ENCODE peak calls at places on chromosomes 7 and 10, in nine cellular contexts. U is colonic mucosa; Z is GM23248; T is transverse colon; N is esophagus muscularis mucosa; A is cardiac muscle cell; S is heart left ventricle; P is substantia nigra; Y is naive thymus-derived CD4-positive, alpha-beta T cell. M is an unnamed sample.

GRCh38 chr7:130994378-130995115 is 260.5 kb upstream of the KLF14 start:
- DNase-seq in A (no peak), P (no peak), Y (no peak), N (peak), Z (peak), T (peak), U (peak), S (peak), M (peak)

GRCh38 chr7:20083781-20084180 is 133.4 kb downstream of the MACC1 start:
- DNase-seq in P (no peak), T (no peak), S (no peak), A (no peak), Y (no peak), U (no peak), Z (peak), N (no peak), M (no peak)

GRCh38 chr10:1732501-1733123 is 4.7 kb downstream of the ADARB2 start:
- DNase-seq in N (peak), Y (no peak), U (no peak), A (peak), S (no peak), P (no peak), T (no peak), Z (no peak), M (no peak)

GRCh38 chr7:155917836-155918385 is 105.6 kb upstream of the SHH start:
- DNase-seq in P (no peak), Y (no peak), T (no peak), Z (no peak), N (no peak), A (no peak), U (no peak), S (no peak), M (no peak)

GRCh38 chr10:45379303-45379726 is 5.3 kb downstream of the ALOX5 start:
- DNase-seq in Z (no peak), Y (no peak), P (no peak), N (no peak), S (no peak), A (no peak), T (no peak), U (no peak), M (no peak)

GRCh38 chr7:21125297-21125696 is 302.6 kb upstream of the SP4 start:
- DNase-seq in Z (no peak), U (no peak), A (no peak), T (no peak), S (no peak), Y (no peak), N (no peak), P (no peak), M (no peak)

GRCh38 chr10:131174211-131174565 is 137.3 kb downstream of the TCERG1L start:
- DNase-seq in P (no peak), S (no peak), N (no peak), Y (no peak), U (no peak), A (no peak), T (no peak), Z (no peak), M (peak)

GRCh38 chr10:9634466-9634865 is 1383.2 kb upstream of the CELF2 start:
- DNase-seq in S (no peak), U (no peak), N (no peak), Z (peak), P (no peak), A (no peak), T (no peak), Y (no peak), M (no peak)

GRCh38 chr7:107152011-107152410 is 16.8 kb upstream of the HBP1 start:
- DNase-seq in P (no peak), U (no peak), Z (peak), T (no peak), A (no peak), N (no peak), Y (no peak), S (no peak), M (no peak)

GRCh38 chr7:44858161-44858560 is 10.3 kb upstream of the H2AZ2 start:
- DNase-seq in Y (no peak), U (no peak), P (no peak), Z (peak), S (no peak), T (no peak), N (no peak), A (no peak), M (no peak)

GRCh38 chr7:131724776-131725345 is 168.4 kb upstream of the PODXL start:
- DNase-seq in Z (no peak), P (no peak), T (no peak), S (no peak), Y (no peak), N (peak), A (no peak), U (no peak), M (no peak)

GRCh38 chr10:93131956-93132355 is 58.3 kb downstream of the CYP26A1 start:
- DNase-seq in S (no peak), Z (no peak), A (no peak), N (no peak), U (peak), Y (no peak), P (no peak), T (peak), M (no peak)

GRCh38 chr7:31098606-31099360 is 46.7 kb downstream of the ADCYAP1R1 start:
- DNase-seq in S (no peak), A (no peak), P (no peak), Y (no peak), U (no peak), Z (no peak), N (no peak), T (no peak), M (no peak)

GRCh38 chr10:43131256-43131655 is 7.0 kb upstream of the CSGALNACT2 start:
- DNase-seq in Z (no peak), S (no peak), T (no peak), U (peak), N (peak), Y (no peak), P (no peak), A (no peak), M (no peak)

GRCh38 chr7:2132243-2132642 is 100.5 kb downstream of the MAD1L1 start:
- DNase-seq in Z (no peak), S (no peak), U (no peak), A (no peak), T (no peak), N (no peak), P (no peak), Y (no peak), M (no peak)

GRCh38 chr10:85145966-85146365 is 817.6 kb downstream of the CCSER2 start:
- DNase-seq in N (peak), A (no peak), U (no peak), T (no peak), P (no peak), S (no peak), Z (no peak), Y (no peak), M (no peak)

GRCh38 chr10:35329520-35329919 is 6.8 kb upstream of the CCNY start:
- DNase-seq in U (no peak), P (no peak), T (no peak), A (peak), N (no peak), Y (no peak), Z (no peak), S (no peak), M (no peak)

GRCh38 chr10:36366843-36367242 is 724.7 kb upstream of the FZD8 start:
- DNase-seq in U (no peak), T (no peak), N (no peak), S (no peak), Y (no peak), A (no peak), P (no peak), Z (no peak), M (no peak)

GRCh38 chr10:84344560-84344959 is 16.2 kb downstream of the CCSER2 start:
- DNase-seq in U (no peak), N (no peak), Y (no peak), S (no peak), A (no peak), P (no peak), Z (no peak), T (no peak), M (no peak)

GRCh38 chr7:124058515-124058914 is 25.6 kb upstream of the TMEM229A start:
- DNase-seq in U (no peak), Y (no peak), S (no peak), P (no peak), T (no peak), A (no peak), Z (no peak), N (no peak), M (no peak)

GRCh38 chr10:62732841-62733653 is 71.5 kb upstream of the ADO start:
- DNase-seq in A (no peak), U (no peak), S (no peak), T (no peak), P (no peak), Y (no peak), N (no peak), Z (peak), M (no peak)

GRCh38 chr7:17601921-17602320 is 303.5 kb downstream of the AHR start:
- DNase-seq in Z (no peak), T (no peak), N (no peak), Y (no peak), S (no peak), U (no peak), A (no peak), P (no peak), M (no peak)

GRCh38 chr10:72306215-72306760 is 32.6 kb downstream of the DDIT4 start:
- DNase-seq in Y (no peak), S (no peak), P (no peak), Z (no peak), U (no peak), A (no peak), N (no peak), T (no peak), M (no peak)

GRCh38 chr10:47027108-47027811 is 116.0 kb downstream of the PTPN20 start:
- DNase-seq in P (no peak), U (peak), A (no peak), N (no peak), Y (no peak), Z (no peak), T (peak), S (no peak), M (peak)

DNA sequence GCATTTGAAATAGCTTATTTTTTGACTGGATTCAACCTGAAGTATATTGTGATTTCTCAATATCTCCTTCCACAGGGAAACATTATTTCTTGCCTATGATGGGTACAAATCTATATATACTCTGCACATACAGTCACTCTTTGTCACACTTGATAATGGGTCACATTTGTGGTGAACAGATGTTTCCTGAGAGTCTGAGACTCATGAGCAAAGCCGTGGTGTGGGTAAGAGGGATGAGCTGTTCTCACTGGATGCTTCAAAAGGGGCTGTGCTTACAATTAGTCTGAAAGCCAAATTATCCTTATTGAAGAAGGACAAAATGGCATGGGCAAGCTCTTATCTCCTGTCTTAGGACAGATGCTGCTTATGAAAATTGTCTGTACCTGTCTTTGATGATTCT is 18.0 kb upstream of the TBXAS1 start:
- DNase-seq in N (no peak), S (no peak), A (no peak), Y (no peak), P (no peak), Z (peak), T (no peak), U (no peak), M (no peak)
- H3K27ac ChIP-seq in N (no peak), S (no peak), A (no peak), Y (no peak), P (no peak), Z (no peak), T (no peak), U (no peak), M (no peak)

GRCh38 chr10:122462533-122463465 is 1.4 kb downstream of the HTRA1 start:
- DNase-seq in A (peak), Y (no peak), U (peak), S (peak), Z (peak), P (no peak), T (no peak), N (no peak), M (no peak)

GRCh38 chr10:122461729-122462532 is 578 bp downstream of the HTRA1 start:
- DNase-seq in N (no peak), A (peak), Z (peak), U (no peak), Y (no peak), S (no peak), T (no peak), P (no peak), M (no peak)

GRCh38 chr10:122461367-122461728 is at the start of gene HTRA1:
- DNase-seq in S (peak), A (peak), T (peak), U (peak), Y (no peak), N (no peak), P (peak), Z (peak), M (no peak)

GRCh38 chr10:122459586-122460273 is 1.6 kb upstream of the HTRA1 start:
- DNase-seq in P (no peak), Z (peak), T (no peak), N (peak), Y (no peak), U (no peak), S (no peak), A (no peak), M (no peak)

DNA sequence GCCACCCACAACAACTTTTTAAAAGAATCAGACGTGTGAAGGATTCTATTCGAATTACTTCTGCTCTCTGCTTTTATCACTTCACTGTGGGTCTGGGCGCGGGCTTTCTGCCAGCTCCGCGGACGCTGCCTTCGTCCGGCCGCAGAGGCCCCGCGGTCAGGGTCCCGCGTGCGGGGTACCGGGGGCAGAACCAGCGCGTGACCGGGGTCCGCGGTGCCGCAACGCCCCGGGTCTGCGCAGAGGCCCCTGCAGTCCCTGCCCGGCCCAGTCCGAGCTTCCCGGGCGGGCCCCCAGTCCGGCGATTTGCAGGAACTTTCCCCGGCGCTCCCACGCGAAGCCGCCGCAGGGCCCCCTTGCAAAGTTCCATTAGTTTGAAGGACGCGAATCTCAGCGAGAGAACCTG is 461 bp upstream of the HTRA1 start:
- DNase-seq in U (no peak), T (no peak), S (peak), Z (peak), A (no peak), N (no peak), Y (no peak), P (no peak), M (no peak)
- H3K27ac ChIP-seq in U (no peak), T (peak), S (no peak), Z (no peak), A (no peak), N (peak), Y (no peak), P (peak), M (peak)

GRCh38 chr7:26102176-26102575 is 49.8 kb upstream of the NFE2L3 start:
- DNase-seq in N (no peak), Y (no peak), T (no peak), S (no peak), Z (no peak), P (no peak), A (no peak), U (no peak), M (no peak)
- H3K27ac ChIP-seq in N (peak), Y (no peak), T (peak), S (peak), Z (no peak), P (no peak), A (no peak), U (no peak), M (no peak)

DNA sequence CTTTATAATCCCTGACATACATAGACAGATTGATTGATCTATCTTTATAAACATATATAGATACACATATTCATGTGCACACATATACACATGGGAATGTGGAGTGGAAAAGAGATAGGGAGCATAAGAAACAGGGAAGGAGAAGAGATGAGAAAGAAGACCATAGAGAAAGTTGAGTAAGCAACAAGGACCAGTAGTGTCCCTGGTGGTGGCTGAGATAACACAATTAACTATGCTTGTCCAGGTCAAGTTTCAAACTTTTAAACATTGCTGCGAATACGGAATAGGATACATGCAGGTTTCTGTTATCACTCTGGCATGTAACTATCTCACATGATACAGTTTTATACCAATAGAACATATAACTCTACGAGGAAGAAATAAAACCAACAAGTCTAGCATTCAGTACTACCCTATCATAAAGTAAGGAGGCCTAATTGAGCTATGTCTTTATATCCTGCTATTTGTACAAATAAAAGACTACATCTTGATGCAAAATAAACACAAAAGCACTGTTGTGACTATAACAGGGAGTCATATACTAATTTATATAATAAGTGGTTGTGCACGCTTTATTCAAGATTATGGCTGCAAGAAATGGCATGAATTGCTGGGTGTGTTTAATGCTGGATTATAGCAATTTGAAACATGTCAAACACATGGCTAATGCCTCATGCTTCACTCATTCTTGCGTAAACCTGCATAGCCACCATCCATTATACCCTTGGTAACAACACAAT is 8.0 kb downstream of the FOXP2 start:
- DNase-seq in S (no peak), U (no peak), Y (no peak), A (no peak), Z (peak), N (no peak), T (peak), P (no peak), M (no peak)
- H3K27ac ChIP-seq in S (no peak), U (no peak), Y (no peak), A (no peak), Z (no peak), N (peak), T (peak), P (no peak), M (no peak)